ENCODE peak calls at places on chromosomes 3 and 15, in four cellular contexts. One of them, this sample, is unnamed.

GRCh38 chr3:127764841-127765362 is 57.4 kb downstream of the MGLL start:
- DNase-seq in A549: no peak
- DNase-seq in WTC11: no peak
- DNase-seq in HCT116: no peak
- DNase-seq in this sample: no peak

GRCh38 chr3:126900859-126901540 is 81.9 kb upstream of the PLXNA1 start:
- DNase-seq in A549: no peak
- DNase-seq in WTC11: no peak
- DNase-seq in HCT116: no peak
- DNase-seq in this sample: no peak

GRCh38 chr15:27485265-27485664 is 514.3 kb downstream of the GABRG3 start:
- DNase-seq in A549: no peak
- DNase-seq in WTC11: no peak
- DNase-seq in HCT116: no peak
- DNase-seq in this sample: no peak

GRCh38 chr3:127013758-127014535 is 31.0 kb downstream of the PLXNA1 start:
- DNase-seq in A549: no peak
- DNase-seq in WTC11: no peak
- DNase-seq in HCT116: no peak
- DNase-seq in this sample: peak

GRCh38 chr3:120192579-120192978 is 92.4 kb downstream of the GPR156 start:
- DNase-seq in A549: no peak
- DNase-seq in WTC11: no peak
- DNase-seq in HCT116: no peak
- DNase-seq in this sample: no peak

GRCh38 chr3:177196473-177197040 is 725 bp downstream of the TBL1XR1 start:
- DNase-seq in A549: peak
- DNase-seq in WTC11: peak
- DNase-seq in HCT116: no peak
- DNase-seq in this sample: peak

GRCh38 chr15:99440029-99440428 is 125.8 kb upstream of the MEF2A start:
- DNase-seq in A549: no peak
- DNase-seq in WTC11: no peak
- DNase-seq in HCT116: no peak
- DNase-seq in this sample: no peak

GRCh38 chr3:31028766-31029165 is 134.3 kb upstream of the GADL1 start:
- DNase-seq in A549: no peak
- DNase-seq in WTC11: no peak
- DNase-seq in HCT116: no peak
- DNase-seq in this sample: no peak

GRCh38 chr3:51671090-51672082 is at the start of gene TEX264:
- DNase-seq in A549: peak
- DNase-seq in WTC11: peak
- DNase-seq in HCT116: peak
- DNase-seq in this sample: peak

GRCh38 chr3:47803478-47804025 is 614 bp downstream of the DHX30 start:
- DNase-seq in A549: no peak
- DNase-seq in WTC11: no peak
- DNase-seq in HCT116: no peak
- DNase-seq in this sample: peak

GRCh38 chr15:68334661-68335124 is 57.1 kb downstream of the FEM1B start:
- DNase-seq in A549: no peak
- DNase-seq in WTC11: no peak
- DNase-seq in HCT116: no peak
- DNase-seq in this sample: no peak

GRCh38 chr3:140244893-140245292 is 309.9 kb downstream of the CLSTN2 start:
- DNase-seq in A549: no peak
- DNase-seq in WTC11: no peak
- DNase-seq in HCT116: no peak
- DNase-seq in this sample: no peak

GRCh38 chr3:180633722-180634121 is 31.8 kb downstream of the TTC14 start:
- DNase-seq in A549: no peak
- DNase-seq in WTC11: peak
- DNase-seq in HCT116: no peak
- DNase-seq in this sample: no peak

GRCh38 chr3:114005406-114005987 is 50.8 kb downstream of the CCDC191 start:
- DNase-seq in A549: no peak
- DNase-seq in WTC11: no peak
- DNase-seq in HCT116: no peak
- DNase-seq in this sample: no peak

GRCh38 chr3:46926039-46926438 is 48.5 kb downstream of the PTH1R start:
- DNase-seq in A549: no peak
- DNase-seq in WTC11: no peak
- DNase-seq in HCT116: no peak
- DNase-seq in this sample: no peak

GRCh38 chr15:72222433-72222832 is 8.6 kb downstream of the PKM start:
- DNase-seq in A549: peak
- DNase-seq in WTC11: no peak
- DNase-seq in HCT116: no peak
- DNase-seq in this sample: no peak

GRCh38 chr15:84749111-84749991 is 959 bp downstream of the ZNF592 start:
- DNase-seq in A549: no peak
- DNase-seq in WTC11: peak
- DNase-seq in HCT116: no peak
- DNase-seq in this sample: peak

GRCh38 chr3:196288141-196288460 is 575 bp upstream of the PCYT1A start:
- DNase-seq in A549: peak
- DNase-seq in WTC11: no peak
- DNase-seq in HCT116: no peak
- DNase-seq in this sample: no peak

GRCh38 chr3:53222183-53222901 is 33.5 kb downstream of the TKT start:
- DNase-seq in A549: no peak
- DNase-seq in WTC11: no peak
- DNase-seq in HCT116: no peak
- DNase-seq in this sample: no peak

GRCh38 chr3:120559228-120560061 is 36.7 kb upstream of the NDUFB4 start:
- DNase-seq in A549: no peak
- DNase-seq in WTC11: peak
- DNase-seq in HCT116: peak
- DNase-seq in this sample: peak

GRCh38 chr15:99073008-99073714 is 31.7 kb upstream of the SYNM start:
- DNase-seq in A549: no peak
- DNase-seq in WTC11: no peak
- DNase-seq in HCT116: no peak
- DNase-seq in this sample: no peak

GRCh38 chr3:151213881-151214280 is 10.9 kb upstream of the GPR171 start:
- DNase-seq in A549: no peak
- DNase-seq in WTC11: no peak
- DNase-seq in HCT116: no peak
- DNase-seq in this sample: no peak

GRCh38 chr15:80154336-80154735 is 1.5 kb downstream of the FAH start:
- DNase-seq in A549: no peak
- DNase-seq in WTC11: no peak
- DNase-seq in HCT116: no peak
- DNase-seq in this sample: no peak

DNA sequence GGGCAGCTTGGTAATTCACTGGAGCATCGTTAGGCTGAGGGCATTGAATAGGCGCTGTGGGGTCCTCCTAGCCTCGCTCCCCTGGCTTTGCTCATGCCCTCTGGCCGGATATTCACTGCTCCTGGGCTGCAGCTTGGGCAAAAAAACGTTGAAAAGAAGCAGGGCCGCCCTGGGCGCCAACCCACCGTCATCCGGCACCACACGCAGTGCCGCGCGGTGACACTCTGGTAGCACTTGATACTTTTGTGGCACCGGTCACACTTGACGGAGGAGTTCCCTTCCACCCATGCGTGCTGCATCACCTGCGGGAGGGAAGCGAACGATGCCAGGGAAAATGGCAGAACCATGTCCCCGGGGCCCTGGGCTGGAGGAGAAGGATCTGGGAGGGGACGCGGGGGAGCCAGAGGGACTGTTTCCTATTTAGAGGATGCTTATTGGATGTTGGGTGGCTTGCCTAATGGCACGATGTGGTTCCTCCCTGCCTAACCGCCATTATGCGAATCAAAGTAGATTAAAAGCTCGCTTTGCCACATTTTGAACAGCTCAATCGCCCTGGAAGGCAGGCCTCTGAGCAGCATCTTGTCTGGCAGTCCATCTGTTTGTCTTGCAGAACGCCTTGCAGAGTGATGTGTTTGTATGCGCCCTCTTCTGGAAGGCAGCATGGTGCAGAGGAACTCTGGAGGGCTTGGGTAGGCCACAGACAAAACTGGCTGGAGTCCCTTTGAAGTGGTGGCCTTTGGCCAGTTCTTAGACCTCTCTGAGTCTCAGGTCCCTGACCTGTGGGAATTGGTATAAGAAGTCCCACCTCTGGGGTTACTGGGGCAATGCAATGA is 93.2 kb downstream of the DGKG start:
- DNase-seq in A549: no peak
- DNase-seq in WTC11: peak
- DNase-seq in HCT116: no peak
- DNase-seq in this sample: peak
- TF ChIP-seq MAX in A549: no peak
- TF ChIP-seq MAX in WTC11: no peak
- TF ChIP-seq MAX in HCT116: no peak
- TF ChIP-seq MAX in this sample: no peak

GRCh38 chr3:187103251-187103650 is 36.0 kb downstream of the RPL39L start:
- DNase-seq in A549: no peak
- DNase-seq in WTC11: no peak
- DNase-seq in HCT116: no peak
- DNase-seq in this sample: no peak

GRCh38 chr3:187104342-187104741 is 35.0 kb downstream of the RPL39L start:
- DNase-seq in A549: no peak
- DNase-seq in WTC11: no peak
- DNase-seq in HCT116: no peak
- DNase-seq in this sample: no peak

GRCh38 chr3:187101184-187102072 is 37.9 kb downstream of the RPL39L start:
- DNase-seq in A549: peak
- DNase-seq in WTC11: no peak
- DNase-seq in HCT116: no peak
- DNase-seq in this sample: peak

GRCh38 chr3:187102073-187102634 is 37.1 kb downstream of the RPL39L start:
- DNase-seq in A549: no peak
- DNase-seq in WTC11: no peak
- DNase-seq in HCT116: no peak
- DNase-seq in this sample: no peak

GRCh38 chr3:187098925-187099512 is 40.3 kb downstream of the RPL39L start:
- DNase-seq in A549: no peak
- DNase-seq in WTC11: no peak
- DNase-seq in HCT116: no peak
- DNase-seq in this sample: peak
- TF ChIP-seq MAX in A549: no peak
- TF ChIP-seq MAX in WTC11: no peak
- TF ChIP-seq MAX in HCT116: no peak
- TF ChIP-seq MAX in this sample: no peak

GRCh38 chr3:82058809-82059208 is 297.4 kb upstream of the GBE1 start:
- DNase-seq in A549: no peak
- DNase-seq in WTC11: no peak
- DNase-seq in HCT116: no peak
- DNase-seq in this sample: no peak
- TF ChIP-seq MAX in A549: no peak
- TF ChIP-seq MAX in WTC11: no peak
- TF ChIP-seq MAX in HCT116: no peak
- TF ChIP-seq MAX in this sample: no peak

DNA sequence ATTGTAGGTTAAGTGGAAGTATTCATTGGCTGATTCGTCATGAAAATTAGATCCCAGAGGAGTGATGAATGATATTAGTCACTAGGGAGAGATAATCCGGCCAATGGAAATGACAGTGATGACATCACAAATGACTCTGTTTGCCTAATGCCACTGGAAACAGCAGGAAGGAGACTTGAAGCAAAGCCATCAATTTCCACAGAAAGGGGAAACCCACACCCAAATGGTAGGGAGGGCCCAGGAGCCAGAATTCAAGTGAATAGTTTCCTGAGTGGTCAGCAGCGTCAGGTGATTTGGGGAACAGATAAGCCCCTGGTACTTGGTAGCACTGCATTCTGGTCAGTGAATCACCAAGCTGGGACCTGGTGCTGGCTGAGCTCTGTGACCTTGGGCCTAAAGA is 3.3 kb upstream of the ADAMTS9 start:
- DNase-seq in A549: no peak
- DNase-seq in WTC11: no peak
- DNase-seq in HCT116: no peak
- DNase-seq in this sample: no peak
- TF ChIP-seq MAX in A549: no peak
- TF ChIP-seq MAX in WTC11: no peak
- TF ChIP-seq MAX in HCT116: no peak
- TF ChIP-seq MAX in this sample: no peak

GRCh38 chr3:159762981-159763465 is 225.6 kb upstream of the IL12A start:
- DNase-seq in A549: peak
- DNase-seq in WTC11: peak
- DNase-seq in HCT116: no peak
- DNase-seq in this sample: no peak
- TF ChIP-seq MAX in A549: peak
- TF ChIP-seq MAX in WTC11: no peak
- TF ChIP-seq MAX in HCT116: no peak
- TF ChIP-seq MAX in this sample: no peak

GRCh38 chr3:185079620-185080019 is 73.2 kb downstream of the C3orf70 start:
- DNase-seq in A549: no peak
- DNase-seq in WTC11: no peak
- DNase-seq in HCT116: no peak
- DNase-seq in this sample: no peak
- TF ChIP-seq MAX in A549: no peak
- TF ChIP-seq MAX in WTC11: no peak
- TF ChIP-seq MAX in HCT116: no peak
- TF ChIP-seq MAX in this sample: no peak

DNA sequence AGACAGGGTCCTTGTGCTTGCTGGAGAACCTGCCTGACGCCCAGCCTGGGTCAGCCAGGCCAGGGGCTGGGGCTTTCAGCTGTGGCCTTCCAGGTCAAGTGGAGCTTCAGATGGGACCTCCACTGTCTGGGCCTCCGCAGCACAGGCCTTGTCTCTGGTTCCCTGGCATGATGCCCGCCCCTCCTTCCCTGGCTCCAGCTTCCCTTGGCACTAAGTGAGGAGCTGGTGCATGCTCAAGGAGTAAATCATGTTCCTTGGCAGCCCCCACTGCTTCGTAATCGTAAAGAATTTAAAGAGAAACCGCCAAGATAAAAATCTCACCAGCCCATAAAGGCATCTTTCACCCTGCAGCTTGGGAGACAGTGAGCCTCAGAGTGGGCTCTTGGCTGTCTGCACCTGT is 8.9 kb downstream of the SEMA3F start:
- DNase-seq in A549: peak
- DNase-seq in WTC11: no peak
- DNase-seq in HCT116: no peak
- DNase-seq in this sample: no peak
- TF ChIP-seq MAX in A549: no peak
- TF ChIP-seq MAX in WTC11: no peak
- TF ChIP-seq MAX in HCT116: no peak
- TF ChIP-seq MAX in this sample: no peak

DNA sequence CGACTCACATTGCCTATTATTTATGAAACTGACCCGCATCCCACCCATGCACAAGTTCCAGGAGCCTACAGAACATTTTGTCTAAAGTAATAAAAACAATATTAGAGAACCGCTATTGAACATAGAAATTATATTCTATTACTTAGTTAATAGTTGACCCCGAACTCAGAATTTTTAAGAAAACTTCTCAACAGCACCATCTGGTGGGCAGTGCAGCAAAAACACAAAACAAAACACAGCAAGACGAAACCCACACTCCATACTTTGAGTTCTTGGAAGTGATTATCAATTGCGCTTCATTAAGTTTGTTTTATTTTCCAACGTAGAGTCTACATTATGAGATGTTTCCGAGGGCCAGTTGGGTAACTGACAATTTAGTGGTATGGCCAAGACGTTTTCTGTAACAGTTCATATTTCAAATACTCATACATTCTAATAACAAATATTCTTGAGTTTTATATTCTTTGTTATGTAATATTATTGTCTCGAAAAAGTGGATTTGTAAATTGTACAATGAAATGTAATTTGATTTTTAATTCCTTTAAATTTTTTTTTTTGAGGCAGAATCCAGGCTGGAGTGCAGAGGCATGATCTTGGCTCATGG is 24.0 kb upstream of the C3orf70 start:
- DNase-seq in A549: peak
- DNase-seq in WTC11: peak
- DNase-seq in HCT116: peak
- DNase-seq in this sample: peak
- TF ChIP-seq MAX in A549: no peak
- TF ChIP-seq MAX in WTC11: no peak
- TF ChIP-seq MAX in HCT116: no peak
- TF ChIP-seq MAX in this sample: no peak

This sample was measured in NB4.